ENCODE peak calls at places on chromosomes 12 and 14, in five cellular contexts. One of them, this sample, is unnamed.

GRCh38 chr14:89365071-89365801 is 51.8 kb downstream of the FOXN3 start:
- DNase-seq in Right ventricle myocardium inferior: no peak
- DNase-seq in CD4-positive, alpha-beta T cell: peak
- DNase-seq in activated CD8-positive, alpha-beta memory T cell treated with anti-CD3 and anti-CD28 coated beads for 4 hours: peak
- DNase-seq in hepatocyte: no peak
- DNase-seq in this sample: no peak

GRCh38 chr14:60064491-60065072 is 27.1 kb upstream of the PCNX4 start:
- DNase-seq in hepatocyte: peak
- DNase-seq in Right ventricle myocardium inferior: no peak
- DNase-seq in CD4-positive, alpha-beta T cell: no peak
- DNase-seq in activated CD8-positive, alpha-beta memory T cell treated with anti-CD3 and anti-CD28 coated beads for 4 hours: no peak
- DNase-seq in this sample: no peak

GRCh38 chr12:9405861-9406563 is 197.8 kb upstream of the PZP start:
- DNase-seq in CD4-positive, alpha-beta T cell: no peak
- DNase-seq in hepatocyte: no peak
- DNase-seq in Right ventricle myocardium inferior: no peak
- DNase-seq in activated CD8-positive, alpha-beta memory T cell treated with anti-CD3 and anti-CD28 coated beads for 4 hours: no peak
- DNase-seq in this sample: no peak

GRCh38 chr12:104057771-104058197 is 6.5 kb upstream of the HCFC2 start:
- DNase-seq in CD4-positive, alpha-beta T cell: no peak
- DNase-seq in hepatocyte: no peak
- DNase-seq in Right ventricle myocardium inferior: no peak
- DNase-seq in activated CD8-positive, alpha-beta memory T cell treated with anti-CD3 and anti-CD28 coated beads for 4 hours: no peak
- DNase-seq in this sample: no peak

GRCh38 chr12:57612711-57613426 is 1.6 kb downstream of the ARHGEF25 start:
- DNase-seq in Right ventricle myocardium inferior: no peak
- DNase-seq in activated CD8-positive, alpha-beta memory T cell treated with anti-CD3 and anti-CD28 coated beads for 4 hours: no peak
- DNase-seq in CD4-positive, alpha-beta T cell: no peak
- DNase-seq in hepatocyte: no peak
- DNase-seq in this sample: no peak

GRCh38 chr12:47214001-47214619 is 134.4 kb upstream of the AMIGO2 start:
- DNase-seq in activated CD8-positive, alpha-beta memory T cell treated with anti-CD3 and anti-CD28 coated beads for 4 hours: no peak
- DNase-seq in hepatocyte: no peak
- DNase-seq in CD4-positive, alpha-beta T cell: no peak
- DNase-seq in Right ventricle myocardium inferior: no peak
- DNase-seq in this sample: no peak

GRCh38 chr12:43292699-43293098 is 259.3 kb downstream of the ADAMTS20 start:
- DNase-seq in Right ventricle myocardium inferior: no peak
- DNase-seq in CD4-positive, alpha-beta T cell: no peak
- DNase-seq in activated CD8-positive, alpha-beta memory T cell treated with anti-CD3 and anti-CD28 coated beads for 4 hours: no peak
- DNase-seq in hepatocyte: no peak
- DNase-seq in this sample: no peak

GRCh38 chr12:57124259-57124877 is 3.9 kb upstream of the LRP1 start:
- DNase-seq in hepatocyte: peak
- DNase-seq in Right ventricle myocardium inferior: peak
- DNase-seq in activated CD8-positive, alpha-beta memory T cell treated with anti-CD3 and anti-CD28 coated beads for 4 hours: peak
- DNase-seq in CD4-positive, alpha-beta T cell: peak
- DNase-seq in this sample: peak

GRCh38 chr14:68696721-68697495 is 96.0 kb downstream of the ZFP36L1 start:
- DNase-seq in activated CD8-positive, alpha-beta memory T cell treated with anti-CD3 and anti-CD28 coated beads for 4 hours: no peak
- DNase-seq in hepatocyte: no peak
- DNase-seq in Right ventricle myocardium inferior: no peak
- DNase-seq in CD4-positive, alpha-beta T cell: no peak
- DNase-seq in this sample: no peak

GRCh38 chr12:131323879-131324278 is 370.2 kb downstream of the ADGRD1 start:
- DNase-seq in CD4-positive, alpha-beta T cell: no peak
- DNase-seq in hepatocyte: no peak
- DNase-seq in activated CD8-positive, alpha-beta memory T cell treated with anti-CD3 and anti-CD28 coated beads for 4 hours: no peak
- DNase-seq in Right ventricle myocardium inferior: no peak
- DNase-seq in this sample: no peak

GRCh38 chr12:89690925-89691324 is 17.7 kb downstream of the ATP2B1 start:
- DNase-seq in activated CD8-positive, alpha-beta memory T cell treated with anti-CD3 and anti-CD28 coated beads for 4 hours: no peak
- DNase-seq in Right ventricle myocardium inferior: no peak
- DNase-seq in CD4-positive, alpha-beta T cell: no peak
- DNase-seq in hepatocyte: no peak
- DNase-seq in this sample: no peak

GRCh38 chr14:59140441-59140840 is 48.0 kb upstream of the DAAM1 start:
- DNase-seq in hepatocyte: no peak
- DNase-seq in Right ventricle myocardium inferior: no peak
- DNase-seq in activated CD8-positive, alpha-beta memory T cell treated with anti-CD3 and anti-CD28 coated beads for 4 hours: no peak
- DNase-seq in CD4-positive, alpha-beta T cell: no peak
- DNase-seq in this sample: no peak

GRCh38 chr12:98373982-98374381 is 141.4 kb upstream of the TMPO start:
- DNase-seq in activated CD8-positive, alpha-beta memory T cell treated with anti-CD3 and anti-CD28 coated beads for 4 hours: no peak
- DNase-seq in hepatocyte: no peak
- DNase-seq in Right ventricle myocardium inferior: no peak
- DNase-seq in CD4-positive, alpha-beta T cell: no peak
- DNase-seq in this sample: no peak

GRCh38 chr12:52873832-52874572 is 25.2 kb upstream of the KRT78 start:
- DNase-seq in CD4-positive, alpha-beta T cell: peak
- DNase-seq in activated CD8-positive, alpha-beta memory T cell treated with anti-CD3 and anti-CD28 coated beads for 4 hours: peak
- DNase-seq in Right ventricle myocardium inferior: peak
- DNase-seq in hepatocyte: peak
- DNase-seq in this sample: peak

This sample was measured in right cardiac atrium.